ENCODE peak calls at places on chromosomes 11 and 22, in four cellular contexts. T, P, X and Q are unnamed samples.
A peak's percentile ranks its signal among the peaks of the same experiment; 100 is the strongest.

GRCh38 chr22:36144886-36145541 is 15.5 kb downstream of the APOL3 start:
- DNase-seq in P (peak; percentile 66), X (peak; percentile 80), T (peak; percentile 42), Q (peak; percentile 77)

GRCh38 chr11:116509566-116509965 is 263.2 kb downstream of the BUD13 start:
- DNase-seq in T (no peak), X (no peak), P (no peak), Q (no peak)

GRCh38 chr22:42553475-42554361 is at the start of gene SERHL2:
- DNase-seq in T (peak; percentile 88), P (peak; percentile 93), X (peak; percentile 89), Q (peak; percentile 89)

GRCh38 chr22:46803031-46803880 is 40.8 kb downstream of the TBC1D22A start:
- DNase-seq in P (no peak), X (peak; percentile 76), T (peak; percentile 78), Q (peak; percentile 54)

GRCh38 chr11:116224154-116224888 is 548.5 kb downstream of the BUD13 start:
- DNase-seq in P (peak; percentile 28), T (no peak), X (peak; percentile 59), Q (peak; percentile 75)

GRCh38 chr11:101446238-101446637 is 137.6 kb downstream of the TRPC6 start:
- DNase-seq in P (no peak), T (no peak), X (no peak), Q (no peak)

GRCh38 chr11:71129624-71130023 is 122.8 kb downstream of the SHANK2 start:
- DNase-seq in T (no peak), P (no peak), X (no peak), Q (no peak)

GRCh38 chr11:65204646-65205601 is 23.2 kb downstream of the CAPN1 start:
- DNase-seq in T (peak; percentile 71), X (peak; percentile 64), P (peak; percentile 15), Q (peak; percentile 50)

GRCh38 chr11:109237636-109238035 is 184.4 kb upstream of the C11orf87 start:
- DNase-seq in T (no peak), X (no peak), P (no peak), Q (no peak)

GRCh38 chr11:120168960-120169681 is 31.2 kb upstream of the TRIM29 start:
- DNase-seq in X (peak; percentile 76), P (peak; percentile 78), T (peak; percentile 67), Q (peak; percentile 81)

GRCh38 chr11:29260939-29261705 is 755.7 kb downstream of the KCNA4 start:
- DNase-seq in X (no peak), P (no peak), T (no peak), Q (no peak)

GRCh38 chr11:7548659-7549283 is 35.0 kb downstream of the PPFIBP2 start:
- DNase-seq in P (no peak), X (peak; percentile 46), T (no peak), Q (no peak)

GRCh38 chr11:15705886-15706285 is 591.2 kb downstream of the INSC start:
- DNase-seq in X (no peak), T (no peak), P (no peak), Q (no peak)

GRCh38 chr11:101866619-101867491 is 48.0 kb upstream of the CEP126 start:
- DNase-seq in X (no peak), P (no peak), T (no peak), Q (no peak)

GRCh38 chr11:61369372-61370348 is 7.5 kb downstream of the TMEM138 start:
- DNase-seq in X (no peak), T (no peak), P (peak; percentile 83), Q (peak; percentile 83)

GRCh38 chr11:85718991-85719807 is 33.2 kb upstream of the CCDC89 start:
- DNase-seq in T (no peak), P (no peak), X (no peak), Q (peak; percentile 22)

GRCh38 chr11:58466293-58466692 is 24.3 kb upstream of the OR5B12 start:
- DNase-seq in T (no peak), X (no peak), P (no peak), Q (no peak)

GRCh38 chr11:34790620-34791019 is 125.6 kb downstream of the APIP start:
- DNase-seq in T (no peak), X (no peak), P (no peak), Q (no peak)

GRCh38 chr22:19516378-19517170 is 7.6 kb downstream of the CLDN5 start:
- DNase-seq in T (no peak), X (no peak), P (no peak), Q (no peak)

GRCh38 chr11:1988667-1989317 is 8.8 kb downstream of the H19 start:
- DNase-seq in T (no peak), P (no peak), X (peak; percentile 30), Q (peak; percentile 12)

GRCh38 chr11:63841554-63841953 is 2.6 kb downstream of the MARK2 start:
- DNase-seq in P (no peak), X (no peak), T (no peak), Q (no peak)

GRCh38 chr11:64385953-64386704 is 27.2 kb downstream of the RPS6KA4 start:
- DNase-seq in P (no peak), T (no peak), X (peak; percentile 74), Q (no peak)

GRCh38 chr11:93034640-93035039 is 65.2 kb downstream of the MTNR1B start:
- DNase-seq in P (no peak), T (no peak), X (no peak), Q (no peak)

GRCh38 chr11:131079036-131079435 is 162.8 kb upstream of the SNX19 start:
- DNase-seq in T (no peak), P (no peak), X (no peak), Q (no peak)

GRCh38 chr22:49271831-49272230 is 555.8 kb downstream of the BRD1 start:
- DNase-seq in X (no peak), T (no peak), P (no peak), Q (no peak)

GRCh38 chr22:50264104-50264745 is 2.7 kb upstream of the MAPK12 start:
- DNase-seq in P (no peak), T (no peak), X (no peak), Q (no peak)

GRCh38 chr11:17741487-17741886 is 6.9 kb downstream of the KCNC1 start:
- DNase-seq in T (no peak), X (no peak), P (no peak), Q (no peak)

GRCh38 chr11:103811870-103812509 is 224.4 kb upstream of the DDI1 start:
- DNase-seq in P (no peak), T (no peak), X (no peak), Q (no peak)

GRCh38 chr11:76694664-76695063 is 24.1 kb upstream of the LRRC32 start:
- DNase-seq in P (no peak), X (no peak), T (no peak), Q (no peak)

GRCh38 chr11:127238321-127238720 is 237.8 kb upstream of the KIRREL3 start:
- DNase-seq in X (no peak), P (no peak), T (no peak), Q (no peak)

GRCh38 chr11:92473736-92474135 is 249.1 kb downstream of the FAT3 start:
- DNase-seq in P (no peak), X (no peak), T (no peak), Q (no peak)

GRCh38 chr11:123561046-123561781 is 93.2 kb downstream of the SCN3B start:
- DNase-seq in P (peak; percentile 61), X (peak; percentile 66), T (no peak), Q (peak; percentile 82)

GRCh38 chr11:8108430-8108829 is 27.4 kb downstream of the TUB start:
- DNase-seq in X (no peak), P (no peak), T (no peak), Q (no peak)

GRCh38 chr22:35952576-35952975 is 76.0 kb downstream of the RBFOX2 start:
- DNase-seq in T (no peak), X (no peak), P (no peak), Q (no peak)

GRCh38 chr11:129145276-129145675 is 46.8 kb downstream of the ARHGAP32 start:
- DNase-seq in P (no peak), T (no peak), X (no peak), Q (no peak)

GRCh38 chr11:116962108-116962507 is 124.7 kb upstream of the APOA1 start:
- DNase-seq in X (no peak), T (no peak), P (no peak), Q (no peak)

GRCh38 chr22:46824348-46824909 is 62.0 kb downstream of the TBC1D22A start:
- DNase-seq in P (no peak), X (no peak), T (no peak), Q (no peak)

GRCh38 chr11:82906236-82906635 is 4.7 kb downstream of the DDIAS start:
- DNase-seq in T (peak; percentile 29), P (no peak), X (peak; percentile 59), Q (no peak)

DNA sequence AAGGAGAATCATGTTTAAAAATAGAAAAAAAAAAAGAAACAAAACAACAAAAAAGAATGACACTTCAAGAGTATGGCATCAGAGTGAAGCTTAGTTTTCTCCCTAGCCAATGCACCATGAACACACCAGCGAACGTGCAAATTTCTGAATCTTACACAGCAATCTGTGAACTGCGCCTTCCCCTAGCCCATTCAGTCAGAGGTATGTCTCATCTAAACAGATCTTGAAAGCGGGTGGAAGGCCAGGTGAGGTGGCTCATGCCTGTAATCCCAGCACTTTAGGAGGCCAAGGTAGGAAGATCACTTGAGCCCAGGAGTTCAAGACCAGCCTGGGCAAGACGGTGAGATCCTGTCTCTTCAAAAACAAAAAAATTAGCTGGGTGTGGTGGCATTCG is 113.1 kb downstream of the MICAL3 start:
- DNase-seq in P (no peak), X (no peak), T (no peak), Q (no peak)
- H3K27ac ChIP-seq in P (peak overlapping the region; percentile 89), X (peak overlapping the region; percentile 97), T (no peak overlapping the region), Q (peak overlapping the region; percentile 81)

GRCh38 chr11:111727431-111727830 is 38.8 kb downstream of the PPP2R1B start:
- DNase-seq in P (no peak), X (no peak), T (no peak), Q (no peak)

GRCh38 chr11:111731839-111732238 is 34.4 kb downstream of the PPP2R1B start:
- DNase-seq in T (no peak), P (no peak), X (no peak), Q (no peak)

GRCh38 chr11:111730871-111731591 is 35.2 kb downstream of the PPP2R1B start:
- DNase-seq in X (no peak), T (no peak), P (no peak), Q (no peak)

GRCh38 chr11:111729441-111729840 is 36.7 kb downstream of the PPP2R1B start:
- DNase-seq in T (no peak), P (no peak), X (no peak), Q (no peak)

GRCh38 chr11:111730031-111730430 is 36.2 kb downstream of the PPP2R1B start:
- DNase-seq in P (no peak), X (peak; percentile 46), T (no peak), Q (no peak)
- H3K4me3 ChIP-seq in P (no peak overlapping the region), X (no peak overlapping the region), T (no peak overlapping the region), Q (no peak overlapping the region)

DNA sequence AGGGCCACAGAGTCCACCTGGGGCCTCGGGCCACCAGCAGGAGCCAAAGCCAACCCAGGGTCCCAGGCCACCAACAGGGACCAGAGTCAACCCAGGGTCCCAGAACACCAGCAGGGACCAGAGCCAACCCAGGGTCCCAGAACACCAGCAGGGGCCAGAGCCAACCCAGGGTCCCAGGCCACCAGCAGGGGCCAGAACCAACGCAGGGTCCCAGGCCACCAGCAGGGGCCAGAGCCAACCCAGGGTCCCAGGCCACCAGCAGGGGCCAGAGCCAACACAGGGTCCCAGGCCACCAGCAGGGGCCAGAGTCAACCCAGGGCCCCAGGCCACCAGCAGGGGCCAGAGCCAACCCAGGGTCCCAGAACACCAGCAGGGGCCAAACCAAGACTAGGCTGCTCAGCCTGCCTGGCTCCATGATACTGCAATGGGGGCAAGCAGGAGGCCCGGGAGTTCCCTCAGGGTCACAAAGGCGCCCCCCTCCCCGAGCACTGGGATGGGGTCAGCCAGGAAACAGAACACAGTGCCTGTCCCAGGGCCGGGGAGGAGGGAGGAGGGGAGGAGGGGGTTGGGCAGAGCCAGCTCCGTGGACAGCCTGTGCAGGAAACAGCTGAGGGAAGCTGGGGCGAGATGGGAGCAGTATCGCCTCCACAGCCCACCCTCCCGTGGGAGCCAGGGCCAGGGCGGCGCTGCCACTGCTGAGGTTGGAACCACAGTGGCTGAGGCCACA is 62.0 kb upstream of the PRR5 start:
- DNase-seq in P (no peak), T (no peak), X (no peak), Q (no peak)
- H3K27ac ChIP-seq in P (no peak overlapping the region), T (no peak overlapping the region), X (no peak overlapping the region), Q (no peak overlapping the region)

GRCh38 chr11:44319552-44320288 is 9.8 kb upstream of the ALX4 start:
- DNase-seq in X (no peak), P (no peak), T (no peak), Q (no peak)
- H3K4me3 ChIP-seq in X (peak overlapping the region; percentile 18), P (no peak overlapping the region), T (no peak overlapping the region), Q (no peak overlapping the region)